ENCODE peak calls at places on chromosomes 2 and 18, in six cellular contexts. E is cardiac fibroblast, X is WERI-Rb-1, Q is GM23248, D is vagina, L is AG04450. B is an unnamed sample.

GRCh38 chr2:106956416-106956815 is 70.4 kb upstream of the ST6GAL2 start:
- DNase-seq in D (no peak), E (peak), L (no peak), Q (no peak), X (no peak), B (no peak)

GRCh38 chr18:37254256-37254880 is 311.2 kb downstream of the CELF4 start:
- DNase-seq in Q (peak), E (no peak), D (no peak), L (no peak), X (no peak), B (no peak)

GRCh38 chr2:177161741-177162440 is 50.7 kb upstream of the HNRNPA3 start:
- DNase-seq in X (peak), D (no peak), Q (peak), L (no peak), E (peak), B (no peak)

GRCh38 chr18:74219056-74219455 is 70.7 kb downstream of the TIMM21 start:
- DNase-seq in L (no peak), X (no peak), Q (no peak), D (no peak), E (peak), B (no peak)

GRCh38 chr18:59996370-59996966 is 96.7 kb downstream of the PMAIP1 start:
- DNase-seq in L (peak), Q (peak), E (peak), D (no peak), X (peak), B (no peak)

GRCh38 chr2:133570547-133570946 is 2.3 kb upstream of the NCKAP5 start:
- DNase-seq in E (no peak), D (no peak), Q (no peak), L (no peak), X (no peak), B (no peak)

GRCh38 chr2:183607995-183608394 is 483.8 kb downstream of the NUP35 start:
- DNase-seq in D (no peak), X (no peak), L (no peak), Q (no peak), E (no peak), B (no peak)

GRCh38 chr18:66708631-66709030 is 104.7 kb upstream of the CDH19 start:
- DNase-seq in D (no peak), Q (no peak), E (no peak), X (no peak), L (no peak), B (no peak)

GRCh38 chr2:127310980-127311379 is 17.0 kb upstream of the ERCC3 start:
- DNase-seq in L (no peak), Q (no peak), D (no peak), X (no peak), E (no peak), B (no peak)

GRCh38 chr18:45254683-45255082 is 360.6 kb upstream of the SLC14A2 start:
- DNase-seq in L (no peak), D (no peak), E (peak), X (no peak), Q (peak), B (no peak)

GRCh38 chr18:8084160-8084559 is 517.0 kb downstream of the PTPRM start:
- DNase-seq in L (peak), X (peak), E (peak), Q (peak), D (no peak), B (no peak)

GRCh38 chr2:165707088-165707487 is 87.0 kb downstream of the GALNT3 start:
- DNase-seq in L (no peak), D (no peak), E (no peak), Q (no peak), X (no peak), B (no peak)

GRCh38 chr2:189613650-189614420 is 33.2 kb upstream of the SLC40A1 start:
- DNase-seq in Q (peak), D (no peak), L (peak), E (peak), X (no peak), B (no peak)

GRCh38 chr2:221429741-221430491 is 142.2 kb downstream of the EPHA4 start:
- DNase-seq in E (peak), D (no peak), Q (peak), X (no peak), L (no peak), B (no peak)

GRCh38 chr2:6771539-6772365 is 94.0 kb downstream of the CMPK2 start:
- DNase-seq in D (no peak), X (peak), L (no peak), E (no peak), Q (no peak), B (no peak)

GRCh38 chr18:79898952-79899608 is 52.4 kb downstream of the SLC66A2 start:
- DNase-seq in Q (no peak), X (peak), E (no peak), L (no peak), D (no peak), B (no peak)

GRCh38 chr2:88574445-88574844 is 52.8 kb downstream of the EIF2AK3 start:
- DNase-seq in L (no peak), Q (no peak), D (no peak), X (no peak), E (no peak), B (no peak)

GRCh38 chr2:95159690-95160449 is at the start of gene ZNF514:
- DNase-seq in Q (peak), E (peak), X (peak), L (peak), D (no peak), B (no peak)

GRCh38 chr18:57051586-57052044 is 95.3 kb upstream of the BOD1L2 start:
- DNase-seq in X (peak), D (no peak), E (no peak), Q (no peak), L (no peak), B (no peak)

GRCh38 chr2:168179592-168179991 is 67.8 kb downstream of the STK39 start:
- DNase-seq in D (no peak), Q (no peak), E (no peak), X (no peak), L (no peak), B (no peak)

GRCh38 chr2:86416126-86416525 is 25.0 kb upstream of the KDM3A start:
- DNase-seq in E (no peak), Q (no peak), X (no peak), D (no peak), L (no peak), B (no peak)

GRCh38 chr18:55779711-55780590 is 192.0 kb upstream of the TCF4 start:
- DNase-seq in E (peak), Q (peak), L (no peak), D (no peak), X (peak), B (no peak)

DNA sequence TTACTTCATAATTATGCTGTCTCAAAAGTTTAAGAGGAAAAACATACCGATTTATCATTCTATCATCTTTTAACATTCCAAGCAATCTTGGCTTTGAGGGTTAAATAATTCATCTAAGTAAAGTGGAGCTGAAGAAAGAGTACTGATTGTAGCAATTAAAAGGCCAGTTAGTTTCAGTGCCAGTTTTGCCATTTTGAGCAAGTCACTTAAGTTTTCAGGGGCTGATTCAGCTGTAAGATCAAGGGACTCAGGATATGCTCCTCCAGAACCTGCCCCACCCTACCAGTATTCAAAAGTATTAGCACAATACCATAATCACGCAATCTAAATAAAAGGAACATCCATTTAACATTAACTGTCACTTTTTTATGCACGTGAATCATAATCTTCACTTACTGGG is 1.9 kb downstream of the SS18 start:
- DNase-seq in D (no peak), Q (peak), L (no peak), X (no peak), E (peak), B (no peak)
- H3K4me3 ChIP-seq in D (peak), Q (peak), L (peak), X (no peak), E (peak), B (peak)

GRCh38 chr2:178949584-178949983 is 100.4 kb downstream of the CCDC141 start:
- DNase-seq in E (no peak), L (no peak), D (no peak), X (no peak), Q (no peak), B (no peak)
- H3K4me3 ChIP-seq in E (no peak), L (no peak), D (no peak), X (no peak), Q (no peak), B (no peak)

GRCh38 chr2:176109226-176109954 is 2.3 kb downstream of the HOXD11 start:
- DNase-seq in D (no peak), Q (peak), E (no peak), L (no peak), X (no peak), B (no peak)

GRCh38 chr2:176105727-176106635 is 1.1 kb upstream of the HOXD11 start:
- DNase-seq in X (no peak), Q (peak), E (no peak), L (no peak), D (no peak), B (no peak)

GRCh38 chr2:176106636-176107539 is at the start of gene HOXD11:
- DNase-seq in L (no peak), X (no peak), Q (peak), E (no peak), D (no peak), B (no peak)

GRCh38 chr2:176109955-176110345 is 2.9 kb downstream of the HOXD11 start:
- DNase-seq in X (no peak), D (no peak), E (no peak), Q (no peak), L (no peak), B (no peak)

DNA sequence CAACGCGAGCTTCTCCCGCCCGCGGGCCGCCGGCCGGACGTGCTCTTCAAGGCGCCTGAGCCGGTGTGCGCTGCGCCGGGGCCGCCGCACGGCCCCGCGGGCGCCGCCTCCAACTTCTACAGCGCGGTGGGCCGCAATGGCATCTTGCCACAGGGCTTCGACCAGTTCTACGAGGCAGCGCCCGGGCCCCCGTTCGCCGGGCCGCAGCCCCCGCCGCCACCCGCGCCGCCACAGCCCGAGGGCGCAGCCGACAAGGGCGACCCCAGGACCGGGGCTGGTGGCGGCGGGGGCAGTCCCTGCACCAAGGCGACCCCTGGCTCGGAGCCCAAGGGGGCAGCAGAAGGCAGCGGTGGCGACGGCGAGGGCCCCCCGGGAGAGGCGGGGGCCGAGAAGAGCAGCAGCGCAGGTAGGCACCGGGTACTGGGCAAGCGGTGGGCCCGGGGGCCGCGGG is 676 bp downstream of the HOXD11 start:
- DNase-seq in Q (peak), L (no peak), X (no peak), E (no peak), D (no peak), B (no peak)
- H3K4me3 ChIP-seq in Q (peak), L (no peak), X (no peak), E (no peak), D (peak), B (peak)

GRCh38 chr18:49020621-49021021 is 69.9 kb upstream of the SMAD7 start:
- DNase-seq in L (no peak), D (peak), E (no peak), Q (peak), X (peak), B (no peak)

GRCh38 chr18:49022311-49023280 is 71.8 kb upstream of the SMAD7 start:
- DNase-seq in L (no peak), Q (no peak), D (peak), X (peak), E (no peak), B (no peak)

GRCh38 chr18:49021076-49021432 is 70.3 kb upstream of the SMAD7 start:
- DNase-seq in L (no peak), E (no peak), D (peak), X (peak), Q (no peak), B (no peak)

GRCh38 chr18:49020129-49020528 is 69.4 kb upstream of the SMAD7 start:
- DNase-seq in D (peak), L (no peak), X (peak), Q (no peak), E (no peak), B (no peak)

GRCh38 chr18:49021433-49022129 is 70.8 kb upstream of the SMAD7 start:
- DNase-seq in Q (peak), E (peak), L (no peak), D (no peak), X (peak), B (no peak)
- H3K4me3 ChIP-seq in Q (no peak), E (no peak), L (no peak), D (peak), X (no peak), B (no peak)

GRCh38 chr2:172334988-172335387 is 92.4 kb upstream of the ITGA6 start:
- DNase-seq in E (no peak), Q (peak), X (no peak), L (no peak), D (no peak), B (no peak)
- H3K4me3 ChIP-seq in E (no peak), Q (no peak), X (no peak), L (no peak), D (no peak), B (no peak)

GRCh38 chr2:204748286-204748685 is 203.0 kb downstream of the PARD3B start:
- DNase-seq in X (no peak), L (no peak), D (no peak), Q (peak), E (no peak), B (no peak)
- H3K4me3 ChIP-seq in X (no peak), L (no peak), D (no peak), Q (no peak), E (no peak), B (no peak)

GRCh38 chr18:49572935-49573334 is 11.1 kb downstream of the LIPG start:
- DNase-seq in L (no peak), X (no peak), D (no peak), Q (no peak), E (no peak), B (no peak)

GRCh38 chr18:49569701-49570100 is 7.8 kb downstream of the LIPG start:
- DNase-seq in E (no peak), L (no peak), X (no peak), D (no peak), Q (no peak), B (no peak)

GRCh38 chr18:49570836-49571235 is 9.0 kb downstream of the LIPG start:
- DNase-seq in X (no peak), Q (no peak), E (no peak), D (no peak), L (no peak), B (no peak)

DNA sequence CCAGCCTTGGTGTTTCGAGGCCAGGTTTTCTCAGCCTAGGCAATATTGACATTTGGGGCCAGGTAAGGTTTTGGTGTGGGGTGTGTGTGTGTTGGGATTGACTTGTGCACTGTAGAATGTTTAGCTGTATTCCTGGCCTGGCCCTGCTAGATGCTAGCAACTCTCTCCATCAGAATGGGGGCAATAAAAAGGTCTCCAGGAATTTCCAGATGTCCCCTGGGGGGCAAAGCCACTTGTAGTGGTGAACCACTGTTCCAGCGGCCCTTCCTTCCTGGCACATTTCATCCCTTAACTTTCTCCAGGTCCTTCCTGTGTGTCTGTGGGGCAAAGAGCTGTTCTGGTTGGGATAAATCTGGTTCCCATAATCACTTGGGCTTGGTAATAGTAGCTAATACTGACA is 12.0 kb downstream of the LIPG start:
- DNase-seq in D (no peak), E (no peak), Q (no peak), X (no peak), L (no peak), B (no peak)
- H3K4me3 ChIP-seq in D (no peak), E (no peak), Q (no peak), X (no peak), L (no peak), B (no peak)

GRCh38 chr2:71453404-71454220 is at the start of gene DYSF:
- DNase-seq in D (no peak), Q (peak), E (peak), L (no peak), X (no peak), B (no peak)

GRCh38 chr2:71455741-71456569 is 2.6 kb downstream of the DYSF start:
- DNase-seq in D (no peak), L (no peak), X (no peak), Q (no peak), E (no peak), B (no peak)

GRCh38 chr2:71455011-71455740 is 1.8 kb downstream of the DYSF start:
- DNase-seq in E (no peak), Q (no peak), X (no peak), L (no peak), D (no peak), B (no peak)

GRCh38 chr2:71452565-71452964 is 796 bp upstream of the DYSF start:
- DNase-seq in Q (peak), D (no peak), X (peak), L (no peak), E (peak), B (no peak)

DNA sequence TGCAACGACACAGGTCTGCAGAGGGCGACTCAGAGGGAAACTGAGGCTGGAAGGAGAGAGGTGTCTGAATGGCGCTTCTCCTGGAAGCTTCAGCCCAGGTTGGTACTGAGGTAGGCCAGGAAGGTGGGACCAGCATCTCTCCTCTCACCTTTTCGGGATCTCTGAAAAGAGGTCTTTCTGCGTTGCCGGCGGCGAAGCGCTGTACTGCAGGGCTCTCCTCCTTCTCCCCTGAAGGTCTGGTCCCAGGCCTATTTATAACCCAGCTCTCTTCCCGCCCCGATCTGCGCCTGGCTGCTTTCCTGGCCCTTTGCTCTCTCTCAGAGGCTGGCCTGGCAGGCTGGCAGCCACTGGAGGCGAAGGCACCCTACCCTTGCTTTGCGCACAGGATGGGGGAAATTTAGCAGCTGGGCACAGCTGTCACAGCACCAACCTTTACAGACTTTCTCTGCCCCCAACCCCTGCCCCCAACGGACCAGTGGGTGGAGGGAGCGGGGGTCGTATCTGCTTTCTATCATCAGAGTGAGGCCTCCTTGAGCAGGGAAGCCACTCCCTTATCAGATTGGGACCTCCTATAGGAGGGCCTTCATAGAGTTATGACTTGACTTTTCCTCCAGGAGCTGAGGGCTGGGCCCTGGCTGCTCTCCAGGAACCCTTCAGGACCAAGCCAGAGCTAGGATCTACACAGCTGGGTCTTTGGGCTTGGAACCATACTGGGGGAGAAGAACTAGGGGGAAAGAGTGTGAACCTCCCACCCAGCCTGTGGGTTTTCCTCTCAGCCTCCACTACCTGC is 1.1 kb downstream of the DYSF start:
- DNase-seq in L (no peak), X (no peak), Q (no peak), E (no peak), D (no peak), B (no peak)
- H3K4me3 ChIP-seq in L (peak), X (no peak), Q (peak), E (peak), D (peak), B (no peak)

GRCh38 chr2:27282892-27283291 is 663 bp downstream of the TRIM54 start:
- DNase-seq in Q (no peak), L (no peak), D (no peak), E (no peak), X (peak), B (no peak)
- H3K4me3 ChIP-seq in Q (no peak), L (no peak), D (no peak), E (no peak), X (no peak), B (no peak)

DNA sequence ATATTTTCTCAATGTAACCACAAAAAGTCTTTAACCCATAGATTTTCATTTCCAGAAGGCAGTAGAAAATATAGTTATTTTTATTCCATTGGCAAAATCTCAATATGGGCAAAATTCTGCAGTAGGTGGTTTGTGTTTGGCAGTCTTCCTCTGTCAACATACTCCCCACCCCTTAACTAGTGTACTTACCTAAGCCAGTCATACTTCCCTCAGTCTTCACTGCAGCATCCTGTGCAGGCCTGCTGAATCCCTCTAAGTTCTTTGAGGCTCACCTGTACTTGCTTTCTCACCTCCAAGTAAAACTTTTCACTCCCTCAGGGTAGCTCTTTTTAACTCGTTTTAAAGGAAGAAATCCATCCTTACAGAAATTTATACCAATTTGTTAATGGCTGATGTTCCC is 6.8 kb downstream of the CARF start:
- DNase-seq in D (no peak), Q (no peak), L (no peak), E (no peak), X (no peak), B (no peak)
- H3K4me3 ChIP-seq in D (no peak), Q (no peak), L (no peak), E (no peak), X (no peak), B (no peak)